ENCODE peak calls at places on chromosome 17, in five cellular contexts. One of them, this sample, is unnamed.

GRCh38 chr17:78828470-78829185 is 12.0 kb downstream of the USP36 start:
- DNase-seq in MM.1S: no peak
- DNase-seq in GM23248: peak
- DNase-seq in SK-N-SH: peak
- DNase-seq in OCI-LY7: no peak
- DNase-seq in this sample: peak

GRCh38 chr17:32116937-32117336 is 25.4 kb upstream of the RHOT1 start:
- DNase-seq in MM.1S: no peak
- DNase-seq in GM23248: no peak
- DNase-seq in SK-N-SH: no peak
- DNase-seq in OCI-LY7: no peak
- DNase-seq in this sample: no peak

GRCh38 chr17:7468290-7468689 is 11.1 kb downstream of the ZBTB4 start:
- DNase-seq in MM.1S: no peak
- DNase-seq in GM23248: no peak
- DNase-seq in SK-N-SH: no peak
- DNase-seq in OCI-LY7: no peak
- DNase-seq in this sample: no peak

GRCh38 chr17:68740555-68741447 is 139.6 kb upstream of the FAM20A start:
- DNase-seq in MM.1S: no peak
- DNase-seq in GM23248: no peak
- DNase-seq in SK-N-SH: no peak
- DNase-seq in OCI-LY7: no peak
- DNase-seq in this sample: no peak

GRCh38 chr17:81322271-81323082 is 27.4 kb upstream of the SLC38A10 start:
- DNase-seq in MM.1S: peak
- DNase-seq in GM23248: peak
- DNase-seq in SK-N-SH: peak
- DNase-seq in OCI-LY7: peak
- DNase-seq in this sample: no peak

GRCh38 chr17:4229627-4230026 is 34.2 kb downstream of the ANKFY1 start:
- DNase-seq in MM.1S: no peak
- DNase-seq in GM23248: peak
- DNase-seq in SK-N-SH: no peak
- DNase-seq in OCI-LY7: no peak
- DNase-seq in this sample: no peak

GRCh38 chr17:74873036-74873873 is 461 bp upstream of the FDXR start:
- DNase-seq in MM.1S: peak
- DNase-seq in GM23248: peak
- DNase-seq in SK-N-SH: peak
- DNase-seq in OCI-LY7: peak
- DNase-seq in this sample: peak

GRCh38 chr17:73232587-73233373 is 28.9 kb downstream of the CPSF4L start:
- DNase-seq in MM.1S: peak
- DNase-seq in GM23248: peak
- DNase-seq in SK-N-SH: no peak
- DNase-seq in OCI-LY7: peak
- DNase-seq in this sample: peak

GRCh38 chr17:30337393-30337999 is 3.6 kb upstream of the TMIGD1 start:
- DNase-seq in MM.1S: no peak
- DNase-seq in GM23248: no peak
- DNase-seq in SK-N-SH: peak
- DNase-seq in OCI-LY7: no peak
- DNase-seq in this sample: no peak

GRCh38 chr17:7476474-7476873 is 3.0 kb downstream of the ZBTB4 start:
- DNase-seq in MM.1S: no peak
- DNase-seq in GM23248: peak
- DNase-seq in SK-N-SH: no peak
- DNase-seq in OCI-LY7: no peak
- DNase-seq in this sample: no peak

GRCh38 chr17:15220785-15221184 is 44.3 kb downstream of the PMP22 start:
- DNase-seq in MM.1S: no peak
- DNase-seq in GM23248: peak
- DNase-seq in SK-N-SH: no peak
- DNase-seq in OCI-LY7: no peak
- DNase-seq in this sample: no peak

GRCh38 chr17:16214190-16215001 is 938 bp downstream of the NCOR1 start:
- DNase-seq in MM.1S: no peak
- DNase-seq in GM23248: peak
- DNase-seq in SK-N-SH: no peak
- DNase-seq in OCI-LY7: no peak
- DNase-seq in this sample: peak

GRCh38 chr17:45135978-45136791 is 698 bp downstream of the ACBD4 start:
- DNase-seq in MM.1S: no peak
- DNase-seq in GM23248: peak
- DNase-seq in SK-N-SH: peak
- DNase-seq in OCI-LY7: no peak
- DNase-seq in this sample: no peak

GRCh38 chr17:79609616-79610150 is 1.2 kb downstream of the RBFOX3 start:
- DNase-seq in MM.1S: no peak
- DNase-seq in GM23248: no peak
- DNase-seq in SK-N-SH: peak
- DNase-seq in OCI-LY7: no peak
- DNase-seq in this sample: peak

GRCh38 chr17:81129711-81130367 is 35.5 kb upstream of the PVALEF start:
- DNase-seq in MM.1S: no peak
- DNase-seq in GM23248: no peak
- DNase-seq in SK-N-SH: no peak
- DNase-seq in OCI-LY7: no peak
- DNase-seq in this sample: no peak

GRCh38 chr17:9644910-9645751 is at the start of gene USP43:
- DNase-seq in MM.1S: no peak
- DNase-seq in GM23248: peak
- DNase-seq in SK-N-SH: peak
- DNase-seq in OCI-LY7: peak
- DNase-seq in this sample: peak

GRCh38 chr17:78092794-78093324 is 35.7 kb downstream of the TMC6 start:
- DNase-seq in MM.1S: no peak
- DNase-seq in GM23248: no peak
- DNase-seq in SK-N-SH: no peak
- DNase-seq in OCI-LY7: no peak
- DNase-seq in this sample: no peak

GRCh38 chr17:2238432-2239169 is 65.0 kb downstream of the SMG6 start:
- DNase-seq in MM.1S: peak
- DNase-seq in GM23248: peak
- DNase-seq in SK-N-SH: no peak
- DNase-seq in OCI-LY7: peak
- DNase-seq in this sample: no peak

GRCh38 chr17:77470800-77471733 is 330.3 kb downstream of the SEC14L1 start:
- DNase-seq in MM.1S: peak
- DNase-seq in GM23248: peak
- DNase-seq in SK-N-SH: peak
- DNase-seq in OCI-LY7: no peak
- DNase-seq in this sample: peak

GRCh38 chr17:1486802-1487695 is 5.4 kb downstream of the MYO1C start:
- DNase-seq in MM.1S: no peak
- DNase-seq in GM23248: peak
- DNase-seq in SK-N-SH: no peak
- DNase-seq in OCI-LY7: peak
- DNase-seq in this sample: peak

GRCh38 chr17:3935140-3935542 is 18.9 kb upstream of the P2RX1 start:
- DNase-seq in MM.1S: no peak
- DNase-seq in GM23248: peak
- DNase-seq in SK-N-SH: peak
- DNase-seq in OCI-LY7: peak
- DNase-seq in this sample: peak

GRCh38 chr17:44934745-44935105 is 12.8 kb downstream of the KIF18B start:
- DNase-seq in MM.1S: no peak
- DNase-seq in GM23248: no peak
- DNase-seq in SK-N-SH: peak
- DNase-seq in OCI-LY7: no peak
- DNase-seq in this sample: no peak

GRCh38 chr17:45277992-45278391 is 16.1 kb upstream of the SPATA32 start:
- DNase-seq in MM.1S: no peak
- DNase-seq in GM23248: peak
- DNase-seq in SK-N-SH: no peak
- DNase-seq in OCI-LY7: no peak
- DNase-seq in this sample: no peak

GRCh38 chr17:7263071-7263800 is 958 bp upstream of the CLDN7 start:
- DNase-seq in MM.1S: no peak
- DNase-seq in GM23248: no peak
- DNase-seq in SK-N-SH: peak
- DNase-seq in OCI-LY7: no peak
- DNase-seq in this sample: peak

GRCh38 chr17:47803201-47803600 is 18.4 kb downstream of the OSBPL7 start:
- DNase-seq in MM.1S: no peak
- DNase-seq in GM23248: no peak
- DNase-seq in SK-N-SH: peak
- DNase-seq in OCI-LY7: no peak
- DNase-seq in this sample: no peak

GRCh38 chr17:35314415-35315216 is 58.8 kb downstream of the SLFN11 start:
- DNase-seq in MM.1S: no peak
- DNase-seq in GM23248: peak
- DNase-seq in SK-N-SH: peak
- DNase-seq in OCI-LY7: no peak
- DNase-seq in this sample: no peak

GRCh38 chr17:78573955-78574354 is 3.2 kb downstream of the DNAH17 start:
- DNase-seq in MM.1S: no peak
- DNase-seq in GM23248: no peak
- DNase-seq in SK-N-SH: no peak
- DNase-seq in OCI-LY7: peak
- DNase-seq in this sample: no peak

GRCh38 chr17:33725675-33726271 is 432.7 kb upstream of the ASIC2 start:
- DNase-seq in MM.1S: peak
- DNase-seq in GM23248: peak
- DNase-seq in SK-N-SH: peak
- DNase-seq in OCI-LY7: peak
- DNase-seq in this sample: peak

GRCh38 chr17:68623811-68624210 is 22.6 kb upstream of the FAM20A start:
- DNase-seq in MM.1S: no peak
- DNase-seq in GM23248: peak
- DNase-seq in SK-N-SH: no peak
- DNase-seq in OCI-LY7: no peak
- DNase-seq in this sample: no peak

GRCh38 chr17:13806023-13806553 is 204.4 kb upstream of the HS3ST3A1 start:
- DNase-seq in MM.1S: no peak
- DNase-seq in GM23248: no peak
- DNase-seq in SK-N-SH: no peak
- DNase-seq in OCI-LY7: no peak
- DNase-seq in this sample: no peak

GRCh38 chr17:37068266-37068665 is 119.5 kb downstream of the AATF start:
- DNase-seq in MM.1S: no peak
- DNase-seq in GM23248: no peak
- DNase-seq in SK-N-SH: no peak
- DNase-seq in OCI-LY7: no peak
- DNase-seq in this sample: no peak

GRCh38 chr17:30413109-30413508 is 34.4 kb downstream of the CPD start:
- DNase-seq in MM.1S: no peak
- DNase-seq in GM23248: peak
- DNase-seq in SK-N-SH: no peak
- DNase-seq in OCI-LY7: no peak
- DNase-seq in this sample: no peak

GRCh38 chr17:83150369-83151055 is 71.1 kb downstream of the METRNL start:
- DNase-seq in MM.1S: no peak
- DNase-seq in GM23248: no peak
- DNase-seq in SK-N-SH: no peak
- DNase-seq in OCI-LY7: no peak
- DNase-seq in this sample: no peak
- H3K4me3 ChIP-seq in MM.1S: no peak
- H3K4me3 ChIP-seq in GM23248: no peak
- H3K4me3 ChIP-seq in SK-N-SH: no peak
- H3K4me3 ChIP-seq in OCI-LY7: no peak
- H3K4me3 ChIP-seq in this sample: no peak

DNA sequence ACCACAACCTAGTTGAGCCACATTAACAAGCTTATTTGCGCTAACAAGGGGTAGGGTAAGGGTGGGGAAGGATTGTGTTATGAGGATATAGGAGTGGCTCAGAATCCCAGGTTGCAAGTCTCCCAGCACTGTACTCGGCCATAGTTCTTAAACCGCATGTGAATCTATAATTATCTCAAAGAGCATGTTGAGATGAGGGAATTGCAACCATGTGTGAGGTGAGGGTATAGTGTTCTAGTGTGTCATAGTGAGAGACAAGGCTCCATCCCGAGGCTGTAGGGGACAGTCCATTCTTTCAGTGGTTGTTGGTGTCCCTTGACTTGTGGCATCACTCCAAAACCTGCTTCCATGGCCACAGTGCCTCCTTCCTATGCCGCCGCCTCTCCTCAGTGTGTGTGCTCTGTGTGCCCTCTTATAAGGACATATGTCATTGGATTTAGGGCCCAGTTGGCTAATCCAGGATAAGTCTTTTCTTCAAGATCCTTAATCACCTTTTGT is 22.7 kb upstream of the ATP5MC1 start:
- DNase-seq in MM.1S: no peak
- DNase-seq in GM23248: no peak
- DNase-seq in SK-N-SH: no peak
- DNase-seq in OCI-LY7: no peak
- DNase-seq in this sample: no peak
- H3K4me2 ChIP-seq in MM.1S: no peak
- H3K4me2 ChIP-seq in GM23248: no peak
- H3K4me2 ChIP-seq in SK-N-SH: no peak
- H3K4me2 ChIP-seq in OCI-LY7: no peak
- H3K4me2 ChIP-seq in this sample: no peak

DNA sequence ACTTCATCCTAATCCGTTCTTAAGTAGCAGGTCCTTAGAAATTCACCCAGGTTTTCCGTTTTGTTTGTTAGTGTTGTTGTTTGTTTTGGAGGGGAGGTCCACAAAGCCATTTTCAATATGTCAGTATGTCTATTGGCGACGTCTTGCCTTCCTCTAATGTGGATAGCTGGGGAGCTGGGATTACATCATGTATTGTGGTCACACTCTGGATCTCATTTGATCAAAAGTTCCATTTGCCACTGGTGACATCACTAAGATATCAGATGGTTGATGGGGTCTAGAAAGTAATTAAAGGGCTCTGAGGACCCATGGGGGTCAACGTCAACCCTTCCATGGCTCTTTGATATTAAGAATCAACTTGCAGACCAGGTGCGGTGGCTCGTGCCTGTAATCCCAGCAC is 2.7 kb upstream of the EPN3 start:
- DNase-seq in MM.1S: no peak
- DNase-seq in GM23248: no peak
- DNase-seq in SK-N-SH: no peak
- DNase-seq in OCI-LY7: no peak
- DNase-seq in this sample: no peak
- H3K4me3 ChIP-seq in MM.1S: no peak
- H3K4me3 ChIP-seq in GM23248: no peak
- H3K4me3 ChIP-seq in SK-N-SH: no peak
- H3K4me3 ChIP-seq in OCI-LY7: no peak
- H3K4me3 ChIP-seq in this sample: no peak

DNA sequence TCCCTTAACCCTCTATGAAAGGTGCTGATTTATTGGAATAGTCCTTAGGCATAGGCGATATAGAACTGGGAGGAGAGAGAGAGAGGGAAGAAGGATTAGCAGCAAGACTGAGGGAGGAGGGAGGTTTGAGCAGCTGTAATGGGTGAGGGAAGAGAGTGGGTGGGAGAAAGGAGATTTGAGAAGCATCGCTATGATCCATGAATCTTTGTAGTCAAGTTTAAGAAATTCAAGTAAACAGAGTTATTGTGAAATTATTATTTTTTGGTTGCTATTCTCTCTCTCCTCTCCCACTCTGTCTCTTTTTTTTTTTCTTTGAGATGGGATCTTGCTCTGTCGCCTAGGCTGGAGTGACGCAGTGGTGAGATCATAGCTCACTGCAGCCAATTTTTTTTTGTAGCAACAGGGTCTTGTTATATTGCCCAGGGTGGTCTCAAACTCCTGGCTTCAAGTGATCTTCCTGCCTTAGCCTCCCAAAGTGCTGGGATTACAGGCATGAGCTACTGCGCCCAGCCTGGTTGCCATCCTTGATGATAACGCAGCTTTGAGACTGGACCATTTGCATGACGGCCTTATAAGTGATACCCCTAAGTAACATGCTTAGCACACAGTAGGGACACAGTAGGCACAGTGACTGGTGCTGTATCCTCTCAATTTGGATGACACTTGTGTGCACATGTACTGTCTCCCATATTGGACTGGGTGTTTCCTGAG is 21.0 kb upstream of the TNS4 start:
- DNase-seq in MM.1S: no peak
- DNase-seq in GM23248: peak
- DNase-seq in SK-N-SH: no peak
- DNase-seq in OCI-LY7: no peak
- DNase-seq in this sample: no peak
- H3K4me2 ChIP-seq in MM.1S: no peak
- H3K4me2 ChIP-seq in GM23248: no peak
- H3K4me2 ChIP-seq in SK-N-SH: no peak
- H3K4me2 ChIP-seq in OCI-LY7: no peak
- H3K4me2 ChIP-seq in this sample: no peak

This sample was measured in neural progenitor cell.